ENCODE peak calls at places on chromosomes 4 and X, in seven cellular contexts. S is T-helper 17 cell; N is activated CD8-positive, alpha-beta memory T cell treated with anti-CD3 and anti-CD28 coated beads for 1 hour; O is upper lobe of right lung; M is esophagus muscularis mucosa; E is NCI-H1092 treated with DMSO at 0.1 percent for 48 hours; G is NCI-H2029 treated with DMSO at 0.1 percent for 48 hours. C is an unnamed sample.

GRCh38 chrX:23742693-23743622 is at the start of gene ACOT9:
- DNase-seq in S (peak), N (peak), G (peak), M (peak), E (peak), O (peak), C (no peak)

GRCh38 chrX:149392896-149393295 is 112.2 kb downstream of the IDS start:
- DNase-seq in S (no peak), N (no peak), O (no peak), E (peak), G (peak), M (no peak), C (no peak)

GRCh38 chr4:39637572-39638357 is 900 bp downstream of the SMIM14 start:
- DNase-seq in N (peak), G (peak), M (no peak), S (no peak), O (peak), E (peak), C (no peak)

GRCh38 chrX:13190051-13190450 is 129.8 kb downstream of the ATXN3L start:
- DNase-seq in O (no peak), G (no peak), E (no peak), N (no peak), M (no peak), S (no peak), C (no peak)

GRCh38 chr4:70927502-70928139 is 25.5 kb downstream of the MOB1B start:
- DNase-seq in N (no peak), E (no peak), O (no peak), G (peak), S (no peak), M (peak), C (no peak)

GRCh38 chr4:8353912-8354453 is 84.4 kb downstream of the HTRA3 start:
- DNase-seq in O (peak), M (no peak), N (no peak), S (no peak), G (no peak), E (no peak), C (no peak)

GRCh38 chr4:7434766-7435150 is at the start of gene PSAPL1:
- DNase-seq in M (no peak), G (peak), E (no peak), S (no peak), O (peak), N (no peak), C (no peak)

GRCh38 chr4:113300384-113301011 is 251.0 kb downstream of the ANK2 start:
- DNase-seq in S (no peak), G (no peak), E (no peak), N (no peak), M (no peak), O (no peak), C (no peak)

GRCh38 chrX:3518870-3519269 is 172.4 kb upstream of the MXRA5 start:
- DNase-seq in G (no peak), O (no peak), M (no peak), E (no peak), S (no peak), N (no peak), C (no peak)

GRCh38 chr4:38082424-38083374 is 122.5 kb downstream of the PTTG2 start:
- DNase-seq in O (no peak), G (no peak), E (no peak), N (no peak), M (no peak), S (no peak), C (no peak)

GRCh38 chr4:102454278-102454677 is 46.9 kb upstream of the NFKB1 start:
- DNase-seq in E (no peak), O (no peak), N (no peak), M (no peak), S (no peak), G (no peak), C (no peak)

GRCh38 chrX:41722220-41722619 is 1.8 kb upstream of the GPR82 start:
- DNase-seq in E (no peak), G (no peak), N (no peak), O (no peak), M (no peak), S (no peak), C (no peak)

GRCh38 chrX:74195605-74196004 is 108.4 kb upstream of the ZCCHC13 start:
- DNase-seq in S (no peak), E (no peak), G (no peak), M (no peak), O (no peak), N (no peak), C (no peak)

GRCh38 chr4:164501074-164501473 is 252.9 kb upstream of the SMIM31 start:
- DNase-seq in O (no peak), M (no peak), N (no peak), E (no peak), G (no peak), S (no peak), C (no peak)

GRCh38 chr4:101597204-101597603 is 193.3 kb upstream of the BANK1 start:
- DNase-seq in S (peak), N (no peak), E (no peak), O (no peak), M (no peak), G (no peak), C (no peak)

GRCh38 chrX:1466971-1467561 is 14.4 kb upstream of the ASMTL start:
- DNase-seq in S (no peak), G (no peak), N (no peak), E (no peak), O (peak), M (peak), C (no peak)

GRCh38 chr4:25915359-25915716 is 1.3 kb downstream of the SMIM20 start:
- DNase-seq in O (no peak), S (no peak), M (no peak), E (peak), G (no peak), N (no peak), C (no peak)

GRCh38 chr4:3701271-3702083 is 64.7 kb upstream of the ADRA2C start:
- DNase-seq in G (no peak), M (no peak), O (peak), S (no peak), N (no peak), E (no peak), C (no peak)

GRCh38 chrX:77502951-77503525 is 55.8 kb downstream of the FGF16 start:
- DNase-seq in M (no peak), N (no peak), S (no peak), O (no peak), G (no peak), E (no peak), C (no peak)

GRCh38 chrX:19791562-19791961 is 95.8 kb downstream of the SH3KBP1 start:
- DNase-seq in G (no peak), N (no peak), S (no peak), M (no peak), E (no peak), O (no peak), C (no peak)

GRCh38 chr4:78457751-78458150 is 93.8 kb upstream of the ANXA3 start:
- DNase-seq in E (no peak), O (no peak), N (no peak), S (no peak), G (no peak), M (peak), C (no peak)

GRCh38 chr4:110411599-110412011 is 64.3 kb upstream of the ENPEP start:
- DNase-seq in S (no peak), E (no peak), N (no peak), M (no peak), O (no peak), G (no peak), C (peak)

GRCh38 chr4:92121099-92121498 is 182.7 kb upstream of the GRID2 start:
- DNase-seq in O (no peak), S (no peak), N (no peak), E (no peak), G (no peak), M (no peak), C (no peak)

GRCh38 chrX:48580662-48581061 is 6.4 kb downstream of the RBM3 start:
- DNase-seq in O (no peak), E (no peak), S (no peak), G (no peak), M (no peak), N (no peak), C (no peak)

GRCh38 chr4:120540625-120541024 is 381.9 kb downstream of the PRDM5 start:
- DNase-seq in G (no peak), N (no peak), O (no peak), E (no peak), M (no peak), S (no peak), C (no peak)

GRCh38 chrX:19746919-19747671 is 140.3 kb downstream of the SH3KBP1 start:
- DNase-seq in M (no peak), G (no peak), S (no peak), N (no peak), O (no peak), E (no peak), C (no peak)

GRCh38 chr4:108725457-108725856 is 37.4 kb downstream of the ETNPPL start:
- DNase-seq in E (no peak), M (no peak), N (no peak), G (no peak), S (no peak), O (no peak), C (no peak)

GRCh38 chrX:124217289-124218251 is 114.9 kb upstream of the TEX13D start:
- DNase-seq in E (peak), N (peak), O (no peak), M (no peak), S (peak), G (peak), C (peak)

GRCh38 chr4:138949866-138950265 is 65.7 kb upstream of the NOCT start:
- DNase-seq in N (no peak), S (no peak), G (no peak), M (no peak), E (no peak), O (no peak), C (no peak)

GRCh38 chr4:972651-973424 is 531 bp downstream of the DGKQ start:
- DNase-seq in S (peak), M (no peak), G (no peak), N (peak), E (no peak), O (peak), C (no peak)

GRCh38 chrX:99705696-99706095 is 704.4 kb downstream of the PCDH19 start:
- DNase-seq in O (no peak), M (no peak), S (no peak), G (no peak), N (no peak), E (no peak), C (no peak)

GRCh38 chrX:46506076-46506475 is 39.1 kb downstream of the ZNF674 start:
- DNase-seq in G (no peak), N (no peak), M (no peak), S (no peak), E (no peak), O (no peak), C (no peak)

GRCh38 chr4:12791536-12791935 is 692.6 kb downstream of the RAB28 start:
- DNase-seq in G (peak), O (no peak), E (peak), S (no peak), M (no peak), N (no peak), C (no peak)

GRCh38 chr4:73257995-73258667 is 467 bp downstream of the ANKRD17 start:
- DNase-seq in G (no peak), M (no peak), O (no peak), E (peak), N (peak), S (no peak), C (no peak)

GRCh38 chr4:153159016-153159415 is 45.2 kb upstream of the TRIM2 start:
- DNase-seq in G (no peak), N (no peak), E (no peak), S (no peak), O (no peak), M (no peak), C (no peak)

GRCh38 chr4:182297659-182298058 is 54.5 kb downstream of the TENM3 start:
- DNase-seq in G (no peak), E (no peak), O (no peak), N (no peak), M (peak), S (no peak), C (no peak)

C was measured in NCI-H187 treated with DMSO at 0.1 percent for 48 hours.